ENCODE peak calls at places on chromosome 18, in seven cellular contexts. One of them, this sample, is unnamed.

GRCh38 chr18:22314001-22314400 is 103.7 kb downstream of the CTAGE1 start:
- DNase-seq in activated T-helper 1 cell treated with anti-CD3 and anti-CD28 coated beads, Interleukin-12 subunit alpha, Interleukin-12 subunit beta, Interleukin-2, Interleukin-4 antibody, amounts not matched to agents 30 ng/mL and 10 ng/mL and 1 ng/mL, durations not matched to agents 14 hours and 24 hours and 36 hours: no peak
- DNase-seq in NT2/D1: no peak
- DNase-seq in T-helper 17 cell: no peak
- DNase-seq in astrocyte: peak
- DNase-seq in MCF 10A: no peak
- DNase-seq in endodermal cell: no peak
- DNase-seq in this sample: no peak

GRCh38 chr18:2536493-2536892 is 34.8 kb downstream of the METTL4 start:
- DNase-seq in T-helper 17 cell: no peak
- DNase-seq in endodermal cell: no peak
- DNase-seq in astrocyte: peak
- DNase-seq in NT2/D1: no peak
- DNase-seq in MCF 10A: peak
- DNase-seq in activated T-helper 1 cell treated with anti-CD3 and anti-CD28 coated beads, Interleukin-12 subunit alpha, Interleukin-12 subunit beta, Interleukin-2, Interleukin-4 antibody, amounts not matched to agents 30 ng/mL and 10 ng/mL and 1 ng/mL, durations not matched to agents 14 hours and 24 hours and 36 hours: no peak
- DNase-seq in this sample: no peak

GRCh38 chr18:23837591-23837990 is 148.3 kb downstream of the LAMA3 start:
- DNase-seq in MCF 10A: peak
- DNase-seq in astrocyte: peak
- DNase-seq in endodermal cell: no peak
- DNase-seq in activated T-helper 1 cell treated with anti-CD3 and anti-CD28 coated beads, Interleukin-12 subunit alpha, Interleukin-12 subunit beta, Interleukin-2, Interleukin-4 antibody, amounts not matched to agents 30 ng/mL and 10 ng/mL and 1 ng/mL, durations not matched to agents 14 hours and 24 hours and 36 hours: no peak
- DNase-seq in NT2/D1: no peak
- DNase-seq in T-helper 17 cell: no peak
- DNase-seq in this sample: no peak

GRCh38 chr18:43277164-43277600 is at the start of gene SYT4:
- DNase-seq in astrocyte: peak
- DNase-seq in activated T-helper 1 cell treated with anti-CD3 and anti-CD28 coated beads, Interleukin-12 subunit alpha, Interleukin-12 subunit beta, Interleukin-2, Interleukin-4 antibody, amounts not matched to agents 30 ng/mL and 10 ng/mL and 1 ng/mL, durations not matched to agents 14 hours and 24 hours and 36 hours: no peak
- DNase-seq in NT2/D1: peak
- DNase-seq in T-helper 17 cell: no peak
- DNase-seq in endodermal cell: peak
- DNase-seq in MCF 10A: peak
- DNase-seq in this sample: peak

GRCh38 chr18:24274822-24275221 is 122.8 kb downstream of the OSBPL1A start:
- DNase-seq in endodermal cell: no peak
- DNase-seq in activated T-helper 1 cell treated with anti-CD3 and anti-CD28 coated beads, Interleukin-12 subunit alpha, Interleukin-12 subunit beta, Interleukin-2, Interleukin-4 antibody, amounts not matched to agents 30 ng/mL and 10 ng/mL and 1 ng/mL, durations not matched to agents 14 hours and 24 hours and 36 hours: no peak
- DNase-seq in astrocyte: no peak
- DNase-seq in NT2/D1: no peak
- DNase-seq in T-helper 17 cell: no peak
- DNase-seq in MCF 10A: no peak
- DNase-seq in this sample: no peak

GRCh38 chr18:57959278-57959677 is 84.7 kb upstream of the NEDD4L start:
- DNase-seq in activated T-helper 1 cell treated with anti-CD3 and anti-CD28 coated beads, Interleukin-12 subunit alpha, Interleukin-12 subunit beta, Interleukin-2, Interleukin-4 antibody, amounts not matched to agents 30 ng/mL and 10 ng/mL and 1 ng/mL, durations not matched to agents 14 hours and 24 hours and 36 hours: no peak
- DNase-seq in endodermal cell: peak
- DNase-seq in T-helper 17 cell: no peak
- DNase-seq in MCF 10A: peak
- DNase-seq in NT2/D1: peak
- DNase-seq in astrocyte: peak
- DNase-seq in this sample: no peak

GRCh38 chr18:4130734-4131719 is 324.1 kb downstream of the DLGAP1 start:
- DNase-seq in T-helper 17 cell: no peak
- DNase-seq in activated T-helper 1 cell treated with anti-CD3 and anti-CD28 coated beads, Interleukin-12 subunit alpha, Interleukin-12 subunit beta, Interleukin-2, Interleukin-4 antibody, amounts not matched to agents 30 ng/mL and 10 ng/mL and 1 ng/mL, durations not matched to agents 14 hours and 24 hours and 36 hours: no peak
- DNase-seq in MCF 10A: no peak
- DNase-seq in NT2/D1: no peak
- DNase-seq in astrocyte: no peak
- DNase-seq in endodermal cell: no peak
- DNase-seq in this sample: no peak

GRCh38 chr18:56035546-56035945 is 447.6 kb upstream of the TCF4 start:
- DNase-seq in endodermal cell: no peak
- DNase-seq in T-helper 17 cell: no peak
- DNase-seq in MCF 10A: no peak
- DNase-seq in activated T-helper 1 cell treated with anti-CD3 and anti-CD28 coated beads, Interleukin-12 subunit alpha, Interleukin-12 subunit beta, Interleukin-2, Interleukin-4 antibody, amounts not matched to agents 30 ng/mL and 10 ng/mL and 1 ng/mL, durations not matched to agents 14 hours and 24 hours and 36 hours: no peak
- DNase-seq in NT2/D1: no peak
- DNase-seq in astrocyte: peak
- DNase-seq in this sample: no peak

GRCh38 chr18:55419132-55419938 is 168.7 kb downstream of the TCF4 start:
- DNase-seq in endodermal cell: no peak
- DNase-seq in MCF 10A: no peak
- DNase-seq in T-helper 17 cell: no peak
- DNase-seq in activated T-helper 1 cell treated with anti-CD3 and anti-CD28 coated beads, Interleukin-12 subunit alpha, Interleukin-12 subunit beta, Interleukin-2, Interleukin-4 antibody, amounts not matched to agents 30 ng/mL and 10 ng/mL and 1 ng/mL, durations not matched to agents 14 hours and 24 hours and 36 hours: no peak
- DNase-seq in NT2/D1: no peak
- DNase-seq in astrocyte: peak
- DNase-seq in this sample: no peak

GRCh38 chr18:31977270-31977872 is 34.4 kb upstream of the TRAPPC8 start:
- DNase-seq in T-helper 17 cell: peak
- DNase-seq in NT2/D1: peak
- DNase-seq in endodermal cell: peak
- DNase-seq in activated T-helper 1 cell treated with anti-CD3 and anti-CD28 coated beads, Interleukin-12 subunit alpha, Interleukin-12 subunit beta, Interleukin-2, Interleukin-4 antibody, amounts not matched to agents 30 ng/mL and 10 ng/mL and 1 ng/mL, durations not matched to agents 14 hours and 24 hours and 36 hours: no peak
- DNase-seq in astrocyte: peak
- DNase-seq in MCF 10A: peak
- DNase-seq in this sample: peak

GRCh38 chr18:55189972-55190371 is 230.7 kb upstream of the CCDC68 start:
- DNase-seq in NT2/D1: peak
- DNase-seq in endodermal cell: peak
- DNase-seq in astrocyte: no peak
- DNase-seq in activated T-helper 1 cell treated with anti-CD3 and anti-CD28 coated beads, Interleukin-12 subunit alpha, Interleukin-12 subunit beta, Interleukin-2, Interleukin-4 antibody, amounts not matched to agents 30 ng/mL and 10 ng/mL and 1 ng/mL, durations not matched to agents 14 hours and 24 hours and 36 hours: no peak
- DNase-seq in T-helper 17 cell: no peak
- DNase-seq in MCF 10A: no peak
- DNase-seq in this sample: peak

GRCh38 chr18:74375999-74376398 is 60.4 kb downstream of the C18orf63 start:
- DNase-seq in activated T-helper 1 cell treated with anti-CD3 and anti-CD28 coated beads, Interleukin-12 subunit alpha, Interleukin-12 subunit beta, Interleukin-2, Interleukin-4 antibody, amounts not matched to agents 30 ng/mL and 10 ng/mL and 1 ng/mL, durations not matched to agents 14 hours and 24 hours and 36 hours: no peak
- DNase-seq in endodermal cell: no peak
- DNase-seq in MCF 10A: no peak
- DNase-seq in astrocyte: no peak
- DNase-seq in T-helper 17 cell: no peak
- DNase-seq in NT2/D1: no peak
- DNase-seq in this sample: peak

GRCh38 chr18:9708882-9709877 is 1.1 kb downstream of the RAB31 start:
- DNase-seq in NT2/D1: no peak
- DNase-seq in endodermal cell: peak
- DNase-seq in activated T-helper 1 cell treated with anti-CD3 and anti-CD28 coated beads, Interleukin-12 subunit alpha, Interleukin-12 subunit beta, Interleukin-2, Interleukin-4 antibody, amounts not matched to agents 30 ng/mL and 10 ng/mL and 1 ng/mL, durations not matched to agents 14 hours and 24 hours and 36 hours: no peak
- DNase-seq in MCF 10A: no peak
- DNase-seq in astrocyte: no peak
- DNase-seq in T-helper 17 cell: no peak
- DNase-seq in this sample: peak

GRCh38 chr18:66778048-66778447 is 174.2 kb upstream of the CDH19 start:
- DNase-seq in NT2/D1: no peak
- DNase-seq in T-helper 17 cell: no peak
- DNase-seq in MCF 10A: no peak
- DNase-seq in endodermal cell: no peak
- DNase-seq in astrocyte: no peak
- DNase-seq in activated T-helper 1 cell treated with anti-CD3 and anti-CD28 coated beads, Interleukin-12 subunit alpha, Interleukin-12 subunit beta, Interleukin-2, Interleukin-4 antibody, amounts not matched to agents 30 ng/mL and 10 ng/mL and 1 ng/mL, durations not matched to agents 14 hours and 24 hours and 36 hours: no peak
- DNase-seq in this sample: no peak

GRCh38 chr18:9869713-9870430 is 15.9 kb upstream of the TXNDC2 start:
- DNase-seq in astrocyte: peak
- DNase-seq in NT2/D1: no peak
- DNase-seq in MCF 10A: peak
- DNase-seq in T-helper 17 cell: no peak
- DNase-seq in activated T-helper 1 cell treated with anti-CD3 and anti-CD28 coated beads, Interleukin-12 subunit alpha, Interleukin-12 subunit beta, Interleukin-2, Interleukin-4 antibody, amounts not matched to agents 30 ng/mL and 10 ng/mL and 1 ng/mL, durations not matched to agents 14 hours and 24 hours and 36 hours: no peak
- DNase-seq in endodermal cell: peak
- DNase-seq in this sample: no peak

GRCh38 chr18:40939636-40940035 is 1015.4 kb upstream of the PIK3C3 start:
- DNase-seq in MCF 10A: no peak
- DNase-seq in NT2/D1: no peak
- DNase-seq in T-helper 17 cell: no peak
- DNase-seq in endodermal cell: no peak
- DNase-seq in astrocyte: no peak
- DNase-seq in activated T-helper 1 cell treated with anti-CD3 and anti-CD28 coated beads, Interleukin-12 subunit alpha, Interleukin-12 subunit beta, Interleukin-2, Interleukin-4 antibody, amounts not matched to agents 30 ng/mL and 10 ng/mL and 1 ng/mL, durations not matched to agents 14 hours and 24 hours and 36 hours: no peak
- DNase-seq in this sample: no peak

GRCh38 chr18:21295101-21295500 is 53.1 kb downstream of the GREB1L start:
- DNase-seq in MCF 10A: no peak
- DNase-seq in activated T-helper 1 cell treated with anti-CD3 and anti-CD28 coated beads, Interleukin-12 subunit alpha, Interleukin-12 subunit beta, Interleukin-2, Interleukin-4 antibody, amounts not matched to agents 30 ng/mL and 10 ng/mL and 1 ng/mL, durations not matched to agents 14 hours and 24 hours and 36 hours: no peak
- DNase-seq in T-helper 17 cell: no peak
- DNase-seq in endodermal cell: no peak
- DNase-seq in astrocyte: no peak
- DNase-seq in NT2/D1: no peak
- DNase-seq in this sample: no peak

GRCh38 chr18:62325806-62326645 is 916 bp downstream of the TNFRSF11A start:
- DNase-seq in T-helper 17 cell: no peak
- DNase-seq in astrocyte: peak
- DNase-seq in endodermal cell: peak
- DNase-seq in MCF 10A: peak
- DNase-seq in activated T-helper 1 cell treated with anti-CD3 and anti-CD28 coated beads, Interleukin-12 subunit alpha, Interleukin-12 subunit beta, Interleukin-2, Interleukin-4 antibody, amounts not matched to agents 30 ng/mL and 10 ng/mL and 1 ng/mL, durations not matched to agents 14 hours and 24 hours and 36 hours: peak
- DNase-seq in NT2/D1: no peak
- DNase-seq in this sample: peak

GRCh38 chr18:63320690-63321265 is 1.2 kb upstream of the BCL2 start:
- DNase-seq in MCF 10A: peak
- DNase-seq in T-helper 17 cell: peak
- DNase-seq in NT2/D1: no peak
- DNase-seq in activated T-helper 1 cell treated with anti-CD3 and anti-CD28 coated beads, Interleukin-12 subunit alpha, Interleukin-12 subunit beta, Interleukin-2, Interleukin-4 antibody, amounts not matched to agents 30 ng/mL and 10 ng/mL and 1 ng/mL, durations not matched to agents 14 hours and 24 hours and 36 hours: no peak
- DNase-seq in astrocyte: peak
- DNase-seq in endodermal cell: peak
- DNase-seq in this sample: peak

GRCh38 chr18:26405190-26405781 is 143.1 kb downstream of the KCTD1 start:
- DNase-seq in activated T-helper 1 cell treated with anti-CD3 and anti-CD28 coated beads, Interleukin-12 subunit alpha, Interleukin-12 subunit beta, Interleukin-2, Interleukin-4 antibody, amounts not matched to agents 30 ng/mL and 10 ng/mL and 1 ng/mL, durations not matched to agents 14 hours and 24 hours and 36 hours: no peak
- DNase-seq in NT2/D1: no peak
- DNase-seq in astrocyte: peak
- DNase-seq in T-helper 17 cell: no peak
- DNase-seq in endodermal cell: peak
- DNase-seq in MCF 10A: peak
- DNase-seq in this sample: no peak

GRCh38 chr18:79422022-79422782 is 26.5 kb downstream of the NFATC1 start:
- DNase-seq in NT2/D1: no peak
- DNase-seq in astrocyte: peak
- DNase-seq in activated T-helper 1 cell treated with anti-CD3 and anti-CD28 coated beads, Interleukin-12 subunit alpha, Interleukin-12 subunit beta, Interleukin-2, Interleukin-4 antibody, amounts not matched to agents 30 ng/mL and 10 ng/mL and 1 ng/mL, durations not matched to agents 14 hours and 24 hours and 36 hours: no peak
- DNase-seq in T-helper 17 cell: no peak
- DNase-seq in MCF 10A: peak
- DNase-seq in endodermal cell: no peak
- DNase-seq in this sample: no peak

GRCh38 chr18:25133879-25134278 is 218.1 kb downstream of the ZNF521 start:
- DNase-seq in astrocyte: no peak
- DNase-seq in NT2/D1: no peak
- DNase-seq in endodermal cell: no peak
- DNase-seq in MCF 10A: no peak
- DNase-seq in activated T-helper 1 cell treated with anti-CD3 and anti-CD28 coated beads, Interleukin-12 subunit alpha, Interleukin-12 subunit beta, Interleukin-2, Interleukin-4 antibody, amounts not matched to agents 30 ng/mL and 10 ng/mL and 1 ng/mL, durations not matched to agents 14 hours and 24 hours and 36 hours: no peak
- DNase-seq in T-helper 17 cell: no peak
- DNase-seq in this sample: no peak

GRCh38 chr18:3305933-3306332 is 44.0 kb downstream of the MYL12B start:
- DNase-seq in MCF 10A: peak
- DNase-seq in T-helper 17 cell: no peak
- DNase-seq in endodermal cell: no peak
- DNase-seq in astrocyte: peak
- DNase-seq in NT2/D1: no peak
- DNase-seq in activated T-helper 1 cell treated with anti-CD3 and anti-CD28 coated beads, Interleukin-12 subunit alpha, Interleukin-12 subunit beta, Interleukin-2, Interleukin-4 antibody, amounts not matched to agents 30 ng/mL and 10 ng/mL and 1 ng/mL, durations not matched to agents 14 hours and 24 hours and 36 hours: no peak
- DNase-seq in this sample: no peak

GRCh38 chr18:57397440-57397839 is 37.7 kb upstream of the ONECUT2 start:
- DNase-seq in astrocyte: peak
- DNase-seq in endodermal cell: no peak
- DNase-seq in MCF 10A: peak
- DNase-seq in NT2/D1: no peak
- DNase-seq in T-helper 17 cell: no peak
- DNase-seq in activated T-helper 1 cell treated with anti-CD3 and anti-CD28 coated beads, Interleukin-12 subunit alpha, Interleukin-12 subunit beta, Interleukin-2, Interleukin-4 antibody, amounts not matched to agents 30 ng/mL and 10 ng/mL and 1 ng/mL, durations not matched to agents 14 hours and 24 hours and 36 hours: no peak
- DNase-seq in this sample: no peak

GRCh38 chr18:41096504-41096903 is 858.5 kb upstream of the PIK3C3 start:
- DNase-seq in T-helper 17 cell: no peak
- DNase-seq in astrocyte: peak
- DNase-seq in activated T-helper 1 cell treated with anti-CD3 and anti-CD28 coated beads, Interleukin-12 subunit alpha, Interleukin-12 subunit beta, Interleukin-2, Interleukin-4 antibody, amounts not matched to agents 30 ng/mL and 10 ng/mL and 1 ng/mL, durations not matched to agents 14 hours and 24 hours and 36 hours: no peak
- DNase-seq in endodermal cell: no peak
- DNase-seq in NT2/D1: no peak
- DNase-seq in MCF 10A: peak
- DNase-seq in this sample: no peak

GRCh38 chr18:35458677-35459441 is 38.9 kb downstream of the INO80C start:
- DNase-seq in endodermal cell: peak
- DNase-seq in astrocyte: peak
- DNase-seq in activated T-helper 1 cell treated with anti-CD3 and anti-CD28 coated beads, Interleukin-12 subunit alpha, Interleukin-12 subunit beta, Interleukin-2, Interleukin-4 antibody, amounts not matched to agents 30 ng/mL and 10 ng/mL and 1 ng/mL, durations not matched to agents 14 hours and 24 hours and 36 hours: no peak
- DNase-seq in MCF 10A: peak
- DNase-seq in NT2/D1: peak
- DNase-seq in T-helper 17 cell: no peak
- DNase-seq in this sample: no peak

GRCh38 chr18:9732031-9732430 is 23.9 kb downstream of the RAB31 start:
- DNase-seq in NT2/D1: no peak
- DNase-seq in activated T-helper 1 cell treated with anti-CD3 and anti-CD28 coated beads, Interleukin-12 subunit alpha, Interleukin-12 subunit beta, Interleukin-2, Interleukin-4 antibody, amounts not matched to agents 30 ng/mL and 10 ng/mL and 1 ng/mL, durations not matched to agents 14 hours and 24 hours and 36 hours: no peak
- DNase-seq in astrocyte: no peak
- DNase-seq in MCF 10A: no peak
- DNase-seq in endodermal cell: peak
- DNase-seq in T-helper 17 cell: no peak
- DNase-seq in this sample: no peak